ENCODE peak calls at places on chromosome 19, in four cellular contexts. Z is A549, O is H1, J is HepG2. X is an unnamed sample.

GRCh38 chr19:16095071-16095571 is 16.6 kb upstream of the RAB8A start:
- DNase-seq in J (no peak), O (no peak), Z (no peak), X (no peak)

GRCh38 chr19:38309615-38310278 is 5.7 kb downstream of the C19orf33 start:
- DNase-seq in O (no peak), J (no peak), Z (no peak), X (no peak)

GRCh38 chr19:43471091-43471490 is 5.7 kb upstream of the LYPD3 start:
- DNase-seq in Z (no peak), J (no peak), O (no peak), X (no peak)

GRCh38 chr19:45528149-45528743 is 21.0 kb downstream of the VASP start:
- DNase-seq in Z (peak), O (peak), J (no peak), X (peak)

GRCh38 chr19:39471756-39472536 is 8.7 kb upstream of the TIMM50 start:
- DNase-seq in J (no peak), O (no peak), Z (no peak), X (no peak)

GRCh38 chr19:39409207-39409885 is 2.7 kb downstream of the ZFP36 start:
- DNase-seq in J (peak), Z (peak), O (peak), X (peak)

GRCh38 chr19:55253842-55254624 is 4.8 kb downstream of the PPP6R1 start:
- DNase-seq in J (no peak), O (no peak), Z (no peak), X (no peak)

GRCh38 chr19:31353826-31354225 is 4.6 kb upstream of the TSHZ3 start:
- DNase-seq in J (no peak), Z (no peak), O (peak), X (no peak)

GRCh38 chr19:28523619-28524018 is 689.3 kb downstream of the UQCRFS1 start:
- DNase-seq in J (no peak), Z (no peak), O (no peak), X (no peak)

GRCh38 chr19:44111910-44112463 is 1.2 kb upstream of the ZNF225 start:
- DNase-seq in O (peak), Z (no peak), J (no peak), X (no peak)

GRCh38 chr19:2607712-2608601 is 94.5 kb downstream of the GNG7 start:
- DNase-seq in J (no peak), Z (no peak), O (no peak), X (no peak)

GRCh38 chr19:11735375-11735774 is 3.4 kb downstream of the ZNF823 start:
- DNase-seq in J (no peak), O (no peak), Z (no peak), X (no peak)

GRCh38 chr19:49469828-49470614 is 4.0 kb upstream of the FLT3LG start:
- DNase-seq in Z (peak), O (no peak), J (no peak), X (peak)

GRCh38 chr19:4861147-4861546 is 6.3 kb downstream of the PLIN3 start:
- DNase-seq in O (no peak), J (no peak), Z (no peak), X (peak)

GRCh38 chr19:12995596-12996541 is 594 bp downstream of the NFIX start:
- DNase-seq in J (no peak), O (no peak), Z (no peak), X (peak)

GRCh38 chr19:4425531-4425930 is 23.1 kb downstream of the CHAF1A start:
- DNase-seq in J (no peak), Z (no peak), O (no peak), X (no peak)

GRCh38 chr19:38321646-38322323 is 2.1 kb downstream of the KCNK6 start:
- DNase-seq in Z (no peak), J (no peak), O (no peak), X (peak)

GRCh38 chr19:13459351-13459750 is 46.9 kb downstream of the CACNA1A start:
- DNase-seq in J (no peak), Z (no peak), O (peak), X (no peak)

GRCh38 chr19:4870025-4870700 is 2.7 kb upstream of the PLIN3 start:
- DNase-seq in O (no peak), J (peak), Z (peak), X (peak)

GRCh38 chr19:7673995-7674667 is 2.8 kb upstream of the MCEMP1 start:
- DNase-seq in Z (peak), O (peak), J (peak), X (peak)

GRCh38 chr19:13149628-13150186 is 468 bp downstream of the STX10 start:
- DNase-seq in J (peak), O (peak), Z (peak), X (no peak)

GRCh38 chr19:7860166-7860901 is 13.9 kb downstream of the PRR36 start:
- DNase-seq in J (no peak), Z (no peak), O (no peak), X (no peak)

GRCh38 chr19:37946132-37946531 is 39.1 kb downstream of the SIPA1L3 start:
- DNase-seq in J (no peak), O (no peak), Z (no peak), X (no peak)

GRCh38 chr19:2600914-2601870 is 101.3 kb downstream of the GNG7 start:
- DNase-seq in O (no peak), Z (no peak), J (no peak), X (no peak)

GRCh38 chr19:16205205-16206045 is 7.7 kb downstream of the AP1M1 start:
- DNase-seq in J (peak), O (no peak), Z (no peak), X (no peak)

GRCh38 chr19:35011091-35011689 is 11.1 kb downstream of the GRAMD1A start:
- DNase-seq in Z (no peak), O (no peak), J (no peak), X (no peak)

GRCh38 chr19:54937926-54938325 is 9.4 kb downstream of the NLRP7 start:
- DNase-seq in O (no peak), J (no peak), Z (no peak), X (no peak)

GRCh38 chr19:46840157-46840942 is 10.3 kb downstream of the AP2S1 start:
- DNase-seq in J (peak), Z (peak), O (peak), X (peak)

GRCh38 chr19:13599681-13600080 is 93.4 kb upstream of the CACNA1A start:
- DNase-seq in J (no peak), O (no peak), Z (no peak), X (no peak)

GRCh38 chr19:2636897-2637683 is 65.4 kb downstream of the GNG7 start:
- DNase-seq in J (peak), Z (peak), O (peak), X (peak)

GRCh38 chr19:41999071-41999877 is 5.2 kb upstream of the ATP1A3 start:
- DNase-seq in J (no peak), Z (peak), O (peak), X (no peak)

GRCh38 chr19:53553865-53554791 is 16.2 kb downstream of the ZNF331 start:
- DNase-seq in Z (peak), O (peak), J (no peak), X (no peak)

GRCh38 chr19:54029930-54030490 is 33.7 kb downstream of the VSTM1 start:
- DNase-seq in J (peak), O (peak), Z (peak), X (peak)

GRCh38 chr19:48879025-48879572 is 6.9 kb downstream of the PPP1R15A start:
- DNase-seq in Z (peak), O (no peak), J (no peak), X (no peak)

GRCh38 chr19:29673451-29674371 is 8.4 kb downstream of the PLEKHF1 start:
- DNase-seq in Z (no peak), J (no peak), O (no peak), X (no peak)

GRCh38 chr19:29675120-29675649 is 9.9 kb downstream of the PLEKHF1 start:
- DNase-seq in Z (no peak), O (no peak), J (no peak), X (no peak)

GRCh38 chr19:29675650-29676186 is 10.5 kb downstream of the PLEKHF1 start:
- DNase-seq in O (no peak), Z (no peak), J (no peak), X (no peak)

GRCh38 chr19:29672933-29673336 is 7.7 kb downstream of the PLEKHF1 start:
- DNase-seq in O (no peak), Z (no peak), J (no peak), X (no peak)

DNA sequence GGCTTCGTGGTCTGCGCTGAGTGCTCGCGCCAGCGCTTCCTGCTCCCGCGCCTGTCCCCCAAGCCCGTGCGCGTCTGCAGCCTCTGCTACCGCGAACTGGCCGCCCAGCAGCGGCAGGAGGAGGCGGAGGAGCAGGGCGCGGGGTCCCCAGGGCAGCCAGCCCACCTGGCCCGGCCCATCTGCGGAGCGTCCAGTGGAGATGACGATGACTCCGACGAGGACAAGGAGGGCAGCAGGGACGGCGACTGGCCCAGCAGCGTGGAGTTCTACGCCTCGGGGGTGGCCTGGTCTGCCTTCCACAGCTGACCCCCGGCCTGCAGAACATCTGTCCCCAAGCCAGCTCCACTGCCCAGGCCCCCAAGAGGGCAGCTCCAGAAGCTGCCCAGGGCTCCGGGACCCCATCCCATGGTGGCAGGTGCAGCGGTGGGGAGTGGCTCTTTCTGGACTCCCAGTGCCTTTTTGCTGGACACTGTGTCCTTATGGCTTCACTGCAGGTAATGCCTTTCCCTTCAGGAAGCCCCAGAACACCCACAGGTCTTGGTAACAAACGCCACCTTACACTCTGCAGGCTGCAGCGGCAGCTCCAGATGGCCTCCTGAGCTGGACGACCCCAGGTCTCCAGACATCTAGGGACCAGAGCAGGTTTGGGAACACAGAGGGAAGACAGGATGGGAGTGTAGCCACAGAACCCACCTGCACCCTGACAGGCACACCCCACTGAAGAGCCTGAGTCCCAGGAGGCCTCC is 9.3 kb downstream of the PLEKHF1 start:
- DNase-seq in O (no peak), Z (no peak), J (no peak), X (no peak)
- TF ChIP-seq PHF8 in O (no peak), Z (no peak), J (no peak), X (no peak)

GRCh38 chr19:6041991-6042421 is 64.1 kb upstream of the RANBP3 start:
- DNase-seq in J (no peak), Z (no peak), O (peak), X (no peak)
- TF ChIP-seq PHF8 in J (no peak), Z (no peak), O (no peak), X (no peak)

GRCh38 chr19:50531171-50531612 is 17.5 kb upstream of the ASPDH start:
- DNase-seq in Z (no peak), J (no peak), O (no peak), X (no peak)
- TF ChIP-seq PHF8 in Z (no peak), J (no peak), O (no peak), X (no peak)

GRCh38 chr19:40808497-40808896 is 9.5 kb downstream of the EGLN2 start:
- DNase-seq in Z (no peak), O (no peak), J (no peak), X (no peak)

GRCh38 chr19:40808021-40808325 is 9.0 kb downstream of the EGLN2 start:
- DNase-seq in O (no peak), Z (no peak), J (no peak), X (no peak)

GRCh38 chr19:40806385-40807146 is 7.6 kb downstream of the EGLN2 start:
- DNase-seq in O (peak), Z (peak), J (peak), X (peak)

GRCh38 chr19:40805258-40805868 is 6.4 kb downstream of the EGLN2 start:
- DNase-seq in O (no peak), J (no peak), Z (no peak), X (no peak)

DNA sequence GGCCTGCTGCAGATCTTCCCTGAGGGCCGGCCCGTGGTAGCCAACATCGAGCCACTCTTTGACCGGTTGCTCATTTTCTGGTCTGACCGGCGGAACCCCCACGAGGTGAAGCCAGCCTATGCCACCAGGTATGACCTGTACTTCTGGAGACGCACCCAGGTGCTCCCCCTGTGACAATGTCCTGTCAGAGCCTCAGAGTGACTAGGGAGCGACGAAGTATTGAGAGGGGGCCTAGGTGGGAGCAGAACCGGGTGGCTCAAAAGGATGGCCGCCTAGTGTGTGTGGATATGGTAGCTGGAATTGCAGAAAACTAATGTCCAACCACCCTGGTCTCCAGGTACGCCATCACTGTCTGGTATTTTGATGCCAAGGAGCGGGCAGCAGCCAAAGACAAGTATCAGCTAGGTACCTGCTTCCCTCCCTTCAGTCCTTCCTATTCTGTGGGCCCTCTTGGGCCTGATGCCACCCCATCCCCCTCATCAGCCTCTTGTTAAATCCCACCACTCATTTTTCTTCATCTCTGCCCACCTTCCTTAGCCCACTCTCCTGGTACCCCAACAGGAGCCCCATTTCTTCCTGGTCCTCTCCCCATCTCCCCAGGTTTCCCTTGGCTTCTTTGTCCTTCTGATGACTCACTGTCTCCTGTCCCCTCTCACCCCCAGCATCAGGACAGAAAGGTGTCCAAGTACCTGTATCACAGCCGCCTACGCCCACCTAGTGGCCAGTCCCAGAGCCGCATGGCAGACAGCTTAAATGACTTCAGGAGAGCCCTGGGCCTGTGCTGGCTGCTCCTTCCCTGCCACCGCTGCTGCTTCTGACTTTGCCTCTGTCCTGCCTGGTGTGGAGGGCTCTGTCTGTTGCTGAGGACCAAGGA is 8.4 kb downstream of the EGLN2 start:
- DNase-seq in Z (peak), J (peak), O (peak), X (no peak)
- TF ChIP-seq PHF8 in Z (no peak), J (no peak), O (no peak), X (no peak)

GRCh38 chr19:57664269-57665127 is 4.2 kb upstream of the ZSCAN4 start:
- DNase-seq in Z (no peak), O (peak), J (peak), X (peak)
- TF ChIP-seq PHF8 in Z (no peak), O (peak), J (peak), X (no peak)

DNA sequence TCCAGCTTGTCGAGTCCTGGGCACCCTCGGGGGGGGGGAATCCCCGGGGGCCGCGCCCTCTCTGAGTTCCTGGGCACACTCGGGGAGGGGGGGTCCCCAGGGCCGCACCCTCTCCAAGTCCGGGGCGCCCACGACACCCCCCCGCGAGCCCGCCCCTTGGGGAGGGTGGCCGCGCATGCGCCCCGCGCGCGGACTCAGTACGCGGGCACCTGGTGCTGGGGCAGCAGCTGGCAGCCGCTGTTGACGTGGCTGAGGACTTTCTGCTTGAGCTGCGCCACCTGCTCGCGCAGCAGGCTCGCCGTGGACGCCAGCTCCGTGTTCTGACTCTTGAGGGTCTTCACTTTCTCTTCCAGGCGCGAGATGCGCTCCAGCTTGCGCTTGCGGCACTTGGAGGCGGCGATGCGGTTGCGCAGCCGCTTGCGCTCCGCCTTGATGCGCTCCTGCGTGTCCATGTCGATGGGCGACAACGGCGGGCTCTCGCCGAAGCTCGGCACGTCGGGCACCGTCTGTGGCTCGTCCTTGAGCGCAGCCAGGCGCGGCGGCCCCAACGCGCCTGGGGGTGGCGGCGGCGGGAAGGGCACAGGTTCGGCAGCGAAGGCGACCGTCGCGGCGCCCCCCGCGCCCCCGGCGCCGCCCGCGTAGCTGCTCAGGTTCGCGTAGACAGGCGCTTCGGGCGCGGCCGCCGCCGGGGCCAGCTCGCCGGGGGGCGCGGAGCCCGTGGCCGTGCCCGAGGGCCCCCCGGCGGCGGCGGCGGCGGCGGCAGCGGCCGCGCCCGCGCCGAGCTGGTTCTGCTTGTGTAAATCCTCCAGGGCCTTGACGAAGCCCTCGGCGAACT is 958 bp downstream of the JUND start:
- DNase-seq in J (peak), O (peak), Z (peak), X (peak)
- TF ChIP-seq PHF8 in J (peak), O (no peak), Z (no peak), X (peak)